ENCODE peak calls at places on chromosomes 5 and 9, in four cellular contexts. G is mesendoderm, T is IMR-90, X is H1. B is an unnamed sample.

GRCh38 chr5:157890825-157891587 is 32.1 kb upstream of the CLINT1 start:
- DNase-seq in X (no peak), G (peak), T (peak), B (no peak)

GRCh38 chr5:129771058-129771838 is 23.4 kb downstream of the MINAR2 start:
- DNase-seq in X (peak), G (peak), T (peak), B (peak)

GRCh38 chr9:125537442-125538091 is 169.4 kb downstream of the MAPKAP1 start:
- DNase-seq in T (no peak), X (no peak), G (no peak), B (no peak)

GRCh38 chr9:112180387-112180881 is 5.3 kb upstream of the SUSD1 start:
- DNase-seq in T (no peak), G (peak), X (no peak), B (peak)

GRCh38 chr9:37984672-37985611 is 81.0 kb upstream of the SLC25A51 start:
- DNase-seq in X (no peak), G (no peak), T (peak), B (peak)

GRCh38 chr9:96241391-96241809 is 60.6 kb downstream of the HSD17B3 start:
- DNase-seq in X (no peak), T (no peak), G (no peak), B (no peak)

GRCh38 chr5:157059891-157060290 is 975 bp upstream of the HAVCR1 start:
- DNase-seq in T (no peak), X (no peak), G (no peak), B (no peak)

GRCh38 chr5:143402464-143403356 is 776 bp downstream of the NR3C1 start:
- DNase-seq in T (peak), X (peak), G (peak), B (peak)

GRCh38 chr5:154267516-154267915 is 77.0 kb downstream of the GALNT10 start:
- DNase-seq in X (no peak), T (no peak), G (no peak), B (no peak)

GRCh38 chr9:8382777-8383527 is 583.4 kb upstream of the DMAC1 start:
- DNase-seq in T (no peak), G (no peak), X (no peak), B (no peak)

GRCh38 chr9:85118990-85119755 is 449.6 kb downstream of the NTRK2 start:
- DNase-seq in X (no peak), G (no peak), T (no peak), B (no peak)

GRCh38 chr9:123376218-123377071 is 20.4 kb downstream of the CRB2 start:
- DNase-seq in T (no peak), G (no peak), X (no peak), B (no peak)

GRCh38 chr5:55027589-55027988 is 3.5 kb downstream of the GZMK start:
- DNase-seq in X (no peak), T (no peak), G (no peak), B (no peak)

GRCh38 chr5:123091258-123091987 is 2.4 kb downstream of the PRDM6 start:
- DNase-seq in G (peak), T (peak), X (no peak), B (peak)

GRCh38 chr9:108961151-108961550 is 27.0 kb downstream of the ABITRAM start:
- DNase-seq in X (no peak), G (no peak), T (no peak), B (no peak)

GRCh38 chr9:94860678-94861588 is 134.4 kb downstream of the AOPEP start:
- DNase-seq in X (peak), G (no peak), T (peak), B (peak)

GRCh38 chr5:111092062-111092853 is at the start of gene WDR36:
- DNase-seq in G (peak), T (peak), X (peak), B (peak)
- H3K18ac ChIP-seq in G (no peak), T (peak), X (peak), B (peak)

GRCh38 chr5:102789469-102789868 is 34.4 kb downstream of the PAM start:
- DNase-seq in T (no peak), X (no peak), G (no peak), B (no peak)
- H3K4me3 ChIP-seq in T (no peak), X (no peak), G (no peak), B (no peak)

GRCh38 chr9:27339661-27340295 is 42.8 kb upstream of the EQTN start:
- DNase-seq in T (no peak), G (no peak), X (no peak), B (no peak)

GRCh38 chr9:27344776-27345175 is 47.8 kb upstream of the EQTN start:
- DNase-seq in G (no peak), T (no peak), X (no peak), B (no peak)

GRCh38 chr9:27340876-27341540 is 44.1 kb upstream of the EQTN start:
- DNase-seq in X (no peak), G (no peak), T (no peak), B (no peak)

GRCh38 chr9:27338527-27338903 is 41.6 kb upstream of the EQTN start:
- DNase-seq in T (no peak), X (no peak), G (no peak), B (no peak)

DNA sequence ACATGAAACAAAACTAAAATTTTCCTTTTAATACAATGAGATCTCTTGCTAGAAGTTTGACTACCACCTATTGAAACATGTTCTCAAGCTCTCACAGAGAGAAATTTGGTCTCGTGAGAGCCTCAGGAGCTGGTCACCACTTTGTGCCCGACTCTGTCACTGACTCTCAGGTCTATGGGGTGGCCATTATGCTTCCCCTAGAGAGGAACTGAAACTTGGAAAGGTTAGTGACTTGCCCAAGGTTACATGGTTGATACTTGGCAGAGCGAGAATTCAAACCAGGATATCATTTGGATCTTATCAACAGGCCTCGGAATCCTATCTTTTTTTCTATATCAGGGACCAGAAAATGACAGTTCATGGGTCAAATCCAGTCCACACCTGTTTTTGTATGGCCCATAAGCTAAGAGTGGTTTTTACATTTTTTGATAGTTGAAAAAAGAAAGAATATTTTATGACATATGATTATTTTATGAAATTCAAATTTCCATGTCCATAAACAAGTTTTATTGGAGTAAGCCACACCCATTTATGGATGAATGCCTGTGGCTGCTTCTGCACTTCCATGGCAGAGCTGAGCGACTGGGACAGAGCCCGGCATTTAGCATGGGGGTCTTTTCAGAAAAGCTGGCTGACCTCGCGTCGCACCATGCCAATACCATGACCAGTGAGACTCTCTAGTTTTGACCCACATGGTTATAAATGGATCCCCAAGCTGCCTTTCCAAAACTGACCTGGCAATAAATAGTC is 44.8 kb upstream of the EQTN start:
- DNase-seq in X (no peak), G (no peak), T (no peak), B (no peak)
- H3K18ac ChIP-seq in X (no peak), G (no peak), T (no peak), B (no peak)

GRCh38 chr5:35990941-35991592 is at the start of gene UGT3A1:
- DNase-seq in X (peak), G (peak), T (no peak), B (no peak)

GRCh38 chr5:35987776-35988175 is 3.4 kb downstream of the UGT3A1 start:
- DNase-seq in G (no peak), X (no peak), T (no peak), B (no peak)

GRCh38 chr5:35988529-35988928 is 2.7 kb downstream of the UGT3A1 start:
- DNase-seq in T (no peak), X (no peak), G (no peak), B (no peak)

GRCh38 chr5:35990524-35990923 is 666 bp downstream of the UGT3A1 start:
- DNase-seq in X (no peak), G (peak), T (no peak), B (no peak)
- H3K4me3 ChIP-seq in X (peak), G (peak), T (no peak), B (no peak)

GRCh38 chr5:82297711-82298110 is 19.6 kb upstream of the RPS23 start:
- DNase-seq in T (no peak), X (no peak), G (no peak), B (no peak)
- H3K18ac ChIP-seq in T (no peak), X (no peak), G (no peak), B (no peak)

GRCh38 chr9:137411260-137411659 is 11.7 kb downstream of the EXD3 start:
- DNase-seq in T (no peak), X (no peak), G (no peak), B (no peak)
- H3K4me3 ChIP-seq in T (no peak), X (no peak), G (no peak), B (no peak)

GRCh38 chr9:33289936-33290246 is 425 bp upstream of the NFX1 start:
- DNase-seq in X (no peak), T (no peak), G (no peak), B (no peak)

GRCh38 chr9:33288828-33289483 is 1.4 kb upstream of the NFX1 start:
- DNase-seq in X (no peak), G (no peak), T (no peak), B (no peak)

GRCh38 chr9:33289501-33289900 is 815 bp upstream of the NFX1 start:
- DNase-seq in G (peak), T (no peak), X (no peak), B (no peak)

GRCh38 chr9:33290247-33290993 is at the start of gene NFX1:
- DNase-seq in G (peak), T (peak), X (peak), B (peak)

GRCh38 chr9:33290994-33291397 is 680 bp downstream of the NFX1 start:
- DNase-seq in T (peak), G (no peak), X (no peak), B (no peak)
- H3K18ac ChIP-seq in T (no peak), G (no peak), X (no peak), B (peak)

GRCh38 chr5:43039115-43039467 is 1.0 kb downstream of the ANXA2R start:
- DNase-seq in X (no peak), T (no peak), G (no peak), B (no peak)
- H3K4me3 ChIP-seq in X (no peak), T (peak), G (no peak), B (peak)